ENCODE peak calls at places on chromosomes 16 and 17, in five cellular contexts. I, T, A, Y and W are unnamed samples. For H3K4me1, the result is how much of the 10 kb centered on the place peaks cover.

GRCh38 chr16:4667203-4667983 is 26.0 kb upstream of the NUDT16L1 start:
- DNase-seq in I (no peak), T (no peak), A (no peak), Y (no peak), W (no peak)

GRCh38 chr17:4054446-4054845 is 88.4 kb downstream of the ZZEF1 start:
- DNase-seq in I (no peak), T (no peak), A (no peak), Y (no peak), W (no peak)

GRCh38 chr17:49747632-49748031 is 16.3 kb downstream of the FAM117A start:
- DNase-seq in I (no peak), T (no peak), A (no peak), Y (no peak), W (no peak)

GRCh38 chr17:69743091-69743490 is 328.6 kb downstream of the MAP2K6 start:
- DNase-seq in I (no peak), T (no peak), A (no peak), Y (no peak), W (no peak)

GRCh38 chr16:11145821-11146211 is 110.2 kb downstream of the SOCS1 start:
- DNase-seq in I (no peak), T (no peak), A (no peak), Y (no peak), W (no peak)

GRCh38 chr17:51445934-51446333 is 185.6 kb downstream of the UTP18 start:
- DNase-seq in I (no peak), T (no peak), A (no peak), Y (no peak), W (no peak)

GRCh38 chr17:68292689-68293040 is 1.4 kb downstream of the ARSG start:
- DNase-seq in I (no peak), T (no peak), A (no peak), Y (no peak), W (no peak)

GRCh38 chr17:42872251-42872965 is 21.4 kb downstream of the AOC3 start:
- DNase-seq in I (no peak), T (no peak), A (no peak), Y (no peak), W (no peak)

GRCh38 chr16:77833906-77834599 is 45.7 kb downstream of the VAT1L start:
- DNase-seq in I (peak), T (no peak), A (peak), Y (no peak), W (peak)

GRCh38 chr16:67723151-67723915 is 4.2 kb upstream of the GFOD2 start:
- DNase-seq in I (no peak), T (no peak), A (no peak), Y (no peak), W (peak)

GRCh38 chr17:33595783-33596182 is 302.7 kb upstream of the ASIC2 start:
- DNase-seq in I (no peak), T (no peak), A (peak), Y (no peak), W (no peak)

GRCh38 chr16:15754821-15755534 is 101.8 kb downstream of the MYH11 start:
- DNase-seq in I (no peak), T (no peak), A (no peak), Y (no peak), W (peak)

GRCh38 chr16:78551487-78552085 is 452.1 kb downstream of the WWOX start:
- DNase-seq in I (peak), T (no peak), A (peak), Y (no peak), W (no peak)

GRCh38 chr16:26263406-26263805 is 571.6 kb downstream of the HS3ST4 start:
- DNase-seq in I (no peak), T (no peak), A (no peak), Y (no peak), W (no peak)

GRCh38 chr16:5035909-5036227 is 2.1 kb upstream of the NAGPA start:
- DNase-seq in I (no peak), T (no peak), A (no peak), Y (no peak), W (no peak)

GRCh38 chr17:78257810-78258322 is 26.4 kb downstream of the TMEM235 start:
- DNase-seq in I (no peak), T (no peak), A (no peak), Y (no peak), W (no peak)

GRCh38 chr16:48014349-48015135 is 141.3 kb downstream of the ABCC12 start:
- DNase-seq in I (no peak), T (peak), A (peak), Y (peak), W (peak)

GRCh38 chr16:58022601-58023371 is 2.8 kb upstream of the MMP15 start:
- DNase-seq in I (no peak), T (no peak), A (no peak), Y (no peak), W (no peak)

GRCh38 chr17:66560691-66561090 is 258.3 kb downstream of the PRKCA start:
- DNase-seq in I (no peak), T (no peak), A (no peak), Y (no peak), W (no peak)

GRCh38 chr16:1337486-1337885 is 4.0 kb downstream of the BAIAP3 start:
- DNase-seq in I (no peak), T (no peak), A (peak), Y (no peak), W (no peak)

GRCh38 chr17:2957631-2958286 is 105.6 kb downstream of the OR1D5 start:
- DNase-seq in I (no peak), T (no peak), A (no peak), Y (no peak), W (no peak)

GRCh38 chr17:67390646-67391480 is 13.8 kb downstream of the PITPNC1 start:
- DNase-seq in I (no peak), T (peak), A (no peak), Y (peak), W (no peak)

GRCh38 chr17:43608313-43608712 is 53.4 kb downstream of the MEOX1 start:
- DNase-seq in I (no peak), T (peak), A (no peak), Y (no peak), W (no peak)

GRCh38 chr16:67185003-67185865 is 1.5 kb upstream of the MATCAP1 start:
- DNase-seq in I (peak), T (peak), A (peak), Y (peak), W (peak)

GRCh38 chr17:14206891-14207290 is 29.8 kb downstream of the CDRT15 start:
- DNase-seq in I (no peak), T (no peak), A (no peak), Y (no peak), W (no peak)

GRCh38 chr16:77849640-77850258 is 61.4 kb downstream of the VAT1L start:
- DNase-seq in I (no peak), T (no peak), A (no peak), Y (no peak), W (no peak)

GRCh38 chr16:54444851-54445523 is 158.4 kb upstream of the IRX3 start:
- DNase-seq in I (no peak), T (no peak), A (no peak), Y (no peak), W (no peak)

GRCh38 chr16:30768583-30769181 is 6.6 kb downstream of the RNF40 start:
- DNase-seq in I (no peak), T (no peak), A (no peak), Y (no peak), W (no peak)

GRCh38 chr17:19538095-19539039 is 4.7 kb downstream of the SLC47A1 start:
- DNase-seq in I (no peak), T (no peak), A (no peak), Y (no peak), W (no peak)

GRCh38 chr16:62940573-62940972 is 904.3 kb upstream of the CDH8 start:
- DNase-seq in I (no peak), T (no peak), A (peak), Y (no peak), W (no peak)

GRCh38 chr16:57728336-57729181 is 7.0 kb upstream of the KATNB1 start:
- DNase-seq in I (no peak), T (no peak), A (no peak), Y (no peak), W (no peak)

GRCh38 chr17:81332949-81333570 is 38.0 kb upstream of the SLC38A10 start:
- DNase-seq in I (no peak), T (no peak), A (no peak), Y (no peak), W (no peak)

GRCh38 chr17:81332118-81332834 is 37.2 kb upstream of the SLC38A10 start:
- DNase-seq in I (no peak), T (no peak), A (no peak), Y (no peak), W (no peak)

GRCh38 chr17:81330884-81331245 is 35.8 kb upstream of the SLC38A10 start:
- DNase-seq in I (no peak), T (no peak), A (no peak), Y (no peak), W (no peak)

GRCh38 chr17:81329927-81330883 is 35.1 kb upstream of the SLC38A10 start:
- DNase-seq in I (no peak), T (peak), A (peak), Y (no peak), W (no peak)

GRCh38 chr17:81331527-81332043 is 36.5 kb upstream of the SLC38A10 start:
- DNase-seq in I (no peak), T (no peak), A (peak), Y (no peak), W (no peak)
- H3K4me1 ChIP-seq in I (under half), T (half or more), A (under half), Y (half or more), W (under half)

GRCh38 chr17:44794699-44795413 is 35.2 kb downstream of the GJC1 start:
- DNase-seq in I (no peak), T (peak), A (no peak), Y (peak), W (peak)
- H3K4me2 ChIP-seq in I (no peak), T (peak), A (no peak), Y (peak), W (peak)

GRCh38 chr17:7011942-7012254 is 526 bp upstream of the RNASEK start:
- DNase-seq in I (no peak), T (no peak), A (no peak), Y (no peak), W (no peak)
- H3K4me1 ChIP-seq in I (under half), T (under half), A (under half), Y (under half), W (under half)

DNA sequence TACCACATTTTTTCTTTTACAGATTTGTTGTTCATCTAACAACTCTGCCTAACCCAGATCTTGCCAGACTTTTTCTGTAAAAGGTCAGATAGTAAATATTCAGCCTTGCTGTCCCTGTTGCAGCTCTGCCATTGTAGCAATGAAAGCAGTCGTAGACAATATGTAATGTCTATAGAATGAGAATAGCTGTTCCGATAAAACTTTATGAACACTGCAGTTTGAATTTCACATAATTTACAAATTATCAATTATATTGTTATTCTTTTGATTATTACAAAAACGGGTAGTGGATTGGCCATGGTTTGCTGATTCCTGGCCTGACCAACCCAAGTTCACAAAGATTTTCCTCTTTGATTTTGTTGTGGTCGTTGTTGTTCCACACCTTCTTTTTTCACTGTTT is 2.9 kb downstream of the LRRC37B start:
- DNase-seq in I (no peak), T (no peak), A (no peak), Y (no peak), W (no peak)
- H3K4me2 ChIP-seq in I (no peak), T (no peak), A (peak), Y (no peak), W (no peak)